ENCODE peak calls at places on chromosome X, in six cellular contexts. S is GM12878, L is Karpas-422, O is endothelial cell of umbilical vein, R is GM23338, U is A549. F is an unnamed sample.

GRCh38 chrX:111282991-111283390 is 12.7 kb upstream of the CAPN6 start:
- DNase-seq in U (no peak), O (no peak), S (no peak), L (no peak), R (no peak), F (no peak)

GRCh38 chrX:46910415-46910814 is 1.8 kb upstream of the JADE3 start:
- DNase-seq in S (no peak), L (no peak), U (no peak), R (no peak), O (no peak), F (no peak)

GRCh38 chrX:123803331-123803983 is 56.4 kb upstream of the XIAP start:
- DNase-seq in R (no peak), O (peak; percentile 91), U (peak; percentile 66), S (no peak), L (no peak), F (peak; percentile 78)

GRCh38 chrX:19852014-19853005 is 35.1 kb downstream of the SH3KBP1 start:
- DNase-seq in U (no peak), S (no peak), R (no peak), O (no peak), L (no peak), F (peak; percentile 44)

GRCh38 chrX:133297284-133297683 is 79.1 kb upstream of the TFDP3 start:
- DNase-seq in R (no peak), L (no peak), O (no peak), S (no peak), U (no peak), F (peak; percentile 76)

GRCh38 chrX:71671043-71671829 is 3.9 kb downstream of the LOC101059915 start:
- DNase-seq in S (no peak), R (no peak), L (no peak), O (no peak), U (no peak), F (no peak)

GRCh38 chrX:2848806-2849420 is 20.2 kb downstream of the GYG2 start:
- DNase-seq in O (no peak), U (no peak), R (peak; percentile 11), L (no peak), S (no peak), F (peak; percentile 43)

GRCh38 chrX:8848921-8849320 is 47.7 kb upstream of the FAM9A start:
- DNase-seq in U (no peak), R (no peak), L (no peak), S (no peak), O (no peak), F (peak; percentile 39)

GRCh38 chrX:53713987-53714579 is 27.6 kb upstream of the HUWE1 start:
- DNase-seq in R (no peak), O (no peak), S (peak; percentile 52), U (no peak), L (no peak), F (no peak)

GRCh38 chrX:53715336-53715924 is 28.9 kb upstream of the HUWE1 start:
- DNase-seq in U (no peak), O (no peak), S (no peak), R (no peak), L (no peak), F (no peak)

GRCh38 chrX:53716328-53717088 is 30.0 kb upstream of the HUWE1 start:
- DNase-seq in O (peak; percentile 1), U (no peak), L (no peak), S (peak; percentile 87), R (no peak), F (no peak)

GRCh38 chrX:53717205-53717604 is 30.7 kb upstream of the HUWE1 start:
- DNase-seq in S (peak; percentile 50), R (no peak), O (no peak), L (no peak), U (no peak), F (no peak)

DNA sequence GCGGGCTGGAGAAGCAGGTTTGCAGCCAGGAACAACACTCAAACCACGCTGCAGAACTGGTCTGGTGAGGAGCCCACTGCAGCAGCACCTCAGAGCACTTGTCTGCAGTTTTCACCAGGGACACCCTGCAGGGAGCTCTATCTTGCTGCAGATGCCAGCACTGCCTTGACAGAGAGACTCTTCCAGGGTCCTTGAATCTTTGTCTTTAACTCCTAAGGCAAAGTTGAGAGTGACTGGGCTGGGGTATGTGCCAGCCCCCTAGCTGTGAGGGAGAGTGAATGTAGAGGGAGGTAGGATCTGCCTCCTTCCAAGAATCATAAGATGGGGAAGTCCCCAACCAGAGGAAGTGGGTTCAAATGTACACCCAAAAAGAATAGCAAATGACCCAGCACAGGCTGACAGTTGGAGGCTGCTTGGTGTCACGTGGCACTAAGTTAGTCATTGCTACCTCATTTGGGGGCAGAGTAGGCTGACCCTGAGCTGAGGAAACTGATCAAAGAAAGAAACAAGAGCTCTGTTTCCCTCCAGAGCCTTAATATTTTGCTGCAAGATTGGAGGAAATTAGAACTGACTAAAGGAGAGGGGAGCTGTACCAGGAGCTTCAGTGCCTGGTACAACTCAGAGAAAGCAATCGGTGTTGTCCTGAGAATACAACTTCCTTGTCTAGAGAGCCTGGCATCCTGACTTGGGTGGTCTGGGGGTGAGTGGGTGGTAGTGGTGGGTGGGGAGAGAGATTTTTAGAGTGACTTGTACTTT is 28.2 kb upstream of the HUWE1 start:
- DNase-seq in L (no peak), S (peak; percentile 89), O (peak; percentile 8), U (no peak), R (peak; percentile 15), F (peak; percentile 40)
- H3K4me2 ChIP-seq in L (no peak overlapping the region), S (peak overlapping the region; percentile 64), O (no peak overlapping the region), U (no peak overlapping the region), R (no peak overlapping the region), F (no peak overlapping the region)

GRCh38 chrX:79361192-79361870 is 5.8 kb downstream of the ITM2A start:
- DNase-seq in L (no peak), O (no peak), R (no peak), U (no peak), S (no peak), F (no peak)

GRCh38 chrX:79365591-79365990 is 1.5 kb downstream of the ITM2A start:
- DNase-seq in L (no peak), S (no peak), O (no peak), U (no peak), R (no peak), F (no peak)

GRCh38 chrX:79366888-79367749 is at the start of gene ITM2A:
- DNase-seq in O (peak; percentile 0), U (no peak), S (no peak), R (peak; percentile 55), L (no peak), F (no peak)

GRCh38 chrX:79366556-79366887 is 612 bp downstream of the ITM2A start:
- DNase-seq in L (no peak), R (no peak), U (no peak), S (no peak), O (no peak), F (no peak)

DNA sequence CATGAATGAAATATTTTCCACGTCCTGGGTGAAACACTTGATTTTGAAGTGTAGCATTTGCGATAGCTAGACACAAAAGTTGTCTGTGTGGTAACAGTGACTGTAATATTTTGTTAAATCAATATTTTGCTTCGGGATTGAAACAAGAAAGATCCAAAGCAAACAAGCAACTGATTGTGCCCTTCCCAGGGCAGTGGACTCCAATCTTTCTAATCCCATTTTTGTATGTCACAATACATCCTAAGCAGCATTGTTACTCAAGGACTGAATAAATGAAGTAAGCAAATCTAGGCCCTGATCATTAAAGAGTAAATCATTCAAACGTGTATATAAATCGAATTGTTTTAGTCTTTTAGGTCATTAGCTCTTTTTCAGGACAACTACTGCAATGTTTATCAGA is 2.8 kb downstream of the ITM2A start:
- DNase-seq in U (no peak), R (no peak), L (no peak), S (no peak), O (no peak), F (no peak)
- H3K4me2 ChIP-seq in U (no peak overlapping the region), R (peak overlapping the region; percentile 20), L (no peak overlapping the region), S (no peak overlapping the region), O (no peak overlapping the region), F (no peak overlapping the region)

GRCh38 chrX:136694491-136695087 is 46.6 kb downstream of the CD40LG start:
- DNase-seq in O (peak; percentile 19), S (no peak), R (peak; percentile 74), U (peak; percentile 21), L (peak; percentile 86), F (peak; percentile 62)
- H3K4me2 ChIP-seq in O (no peak overlapping the region), S (no peak overlapping the region), R (no peak overlapping the region), U (no peak overlapping the region), L (peak overlapping the region; percentile 63), F (no peak overlapping the region)

DNA sequence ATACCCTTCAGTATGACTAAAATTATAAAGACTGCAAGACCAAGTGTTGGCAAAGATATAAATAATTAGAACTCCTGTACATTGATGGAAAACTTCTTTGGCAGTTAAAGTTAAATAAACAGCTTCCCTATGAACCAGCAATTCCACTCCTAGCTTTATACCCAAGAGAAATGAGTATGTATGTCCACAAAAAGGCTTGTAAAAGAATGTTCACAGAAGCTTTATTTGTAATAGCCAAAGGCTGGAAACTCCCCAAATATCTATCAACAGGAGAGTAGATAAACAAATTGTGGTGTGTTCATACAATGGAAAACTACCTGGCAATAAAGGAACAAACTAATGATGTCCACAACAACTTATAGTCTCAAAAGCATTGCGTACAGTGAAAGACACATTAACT is 184.8 kb downstream of the AMELX start:
- DNase-seq in S (no peak), U (no peak), R (no peak), O (no peak), L (no peak), F (no peak)
- H3K4me2 ChIP-seq in S (no peak overlapping the region), U (no peak overlapping the region), R (peak overlapping the region; percentile 35), O (no peak overlapping the region), L (no peak overlapping the region), F (no peak overlapping the region)